ENCODE peak calls at places on chromosomes 16 and 17, in nine cellular contexts. D is breast epithelium; V is foreskin keratinocyte; R is cardiac muscle cell; Q is aorta; T is CD8-positive, alpha-beta memory T cell; P is hepatocyte; I is effector memory CD4-positive, alpha-beta T cell; C is CD4-positive, CD25-positive, alpha-beta regulatory T cell. Y is an unnamed sample. For H3K4me1, the result is how much of the 10 kb centered on the place peaks cover.

GRCh38 chr17:9902116-9902515 is 3.0 kb downstream of the RCVRN start:
- DNase-seq in D (no peak), V (no peak), R (no peak), Q (no peak), T (no peak), P (no peak), I (no peak), C (no peak), Y (no peak)

GRCh38 chr17:4877089-4877488 is 22.2 kb upstream of the C17orf107 start:
- DNase-seq in D (no peak), V (no peak), R (no peak), Q (no peak), T (no peak), P (no peak), I (no peak), C (no peak), Y (no peak)

GRCh38 chr17:14214271-14214670 is 22.4 kb downstream of the CDRT15 start:
- DNase-seq in D (no peak), V (no peak), R (no peak), Q (no peak), T (no peak), P (no peak), I (no peak), C (no peak), Y (no peak)

GRCh38 chr16:6725634-6726331 is 606.9 kb upstream of the RBFOX1 start:
- DNase-seq in D (no peak), V (no peak), R (peak), Q (no peak), T (no peak), P (peak), I (no peak), C (no peak), Y (no peak)

GRCh38 chr16:88924834-88925539 is 52.0 kb downstream of the CBFA2T3 start:
- DNase-seq in D (no peak), V (peak), R (peak), Q (no peak), T (no peak), P (peak), I (no peak), C (no peak), Y (peak)

GRCh38 chr17:80430446-80431245 is 15.7 kb downstream of the ENDOV start:
- DNase-seq in D (no peak), V (no peak), R (no peak), Q (peak), T (no peak), P (no peak), I (no peak), C (no peak), Y (no peak)

GRCh38 chr17:6823011-6823442 is 8.5 kb downstream of the TEKT1 start:
- DNase-seq in D (no peak), V (peak), R (no peak), Q (no peak), T (no peak), P (peak), I (no peak), C (no peak), Y (no peak)

GRCh38 chr17:83094291-83094690 is 14.9 kb downstream of the METRNL start:
- DNase-seq in D (no peak), V (no peak), R (no peak), Q (no peak), T (no peak), P (no peak), I (no peak), C (no peak), Y (no peak)

GRCh38 chr17:72756256-72756655 is 336.2 kb downstream of the SLC39A11 start:
- DNase-seq in D (no peak), V (no peak), R (no peak), Q (no peak), T (no peak), P (no peak), I (no peak), C (no peak), Y (no peak)

GRCh38 chr16:70520612-70521297 is 2.6 kb downstream of the COG4 start:
- DNase-seq in D (no peak), V (no peak), R (no peak), Q (no peak), T (peak), P (no peak), I (no peak), C (peak), Y (no peak)

GRCh38 chr16:53191413-53191812 is 136.6 kb downstream of the CHD9 start:
- DNase-seq in D (no peak), V (no peak), R (no peak), Q (no peak), T (no peak), P (no peak), I (no peak), C (no peak), Y (no peak)

DNA sequence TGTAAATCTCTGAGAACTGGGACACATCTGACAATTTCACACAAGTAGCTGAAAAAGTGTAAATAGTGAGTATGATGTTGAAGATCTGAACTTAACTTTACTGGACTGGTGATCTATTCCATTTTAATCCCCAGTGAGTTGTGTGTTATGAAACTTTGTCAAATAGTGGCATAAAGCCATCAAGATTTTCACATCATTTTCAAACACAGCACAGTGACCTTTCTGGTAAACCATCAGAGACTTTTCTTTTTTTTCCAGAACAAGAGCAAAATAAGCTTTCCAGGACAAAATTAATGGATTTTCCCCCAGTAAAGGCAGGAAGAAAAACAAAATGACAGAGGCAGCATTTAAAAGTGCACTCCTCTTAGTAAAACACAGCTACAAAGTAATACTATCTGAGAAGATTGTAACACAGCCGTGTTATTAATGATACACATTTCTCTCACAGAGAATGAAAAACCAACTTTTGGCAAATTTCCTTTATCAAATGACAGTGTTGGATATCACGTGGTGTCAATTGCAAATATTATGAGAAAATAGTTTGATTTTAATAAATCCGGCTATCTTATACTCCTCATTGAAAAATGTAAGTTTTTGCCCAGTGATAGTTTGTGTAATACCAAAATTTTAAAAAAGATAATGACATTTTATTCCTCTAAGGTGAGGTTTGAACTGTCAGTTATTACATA is 16.8 kb upstream of the COL1A1 start:
- DNase-seq in D (no peak), V (no peak), R (no peak), Q (no peak), T (no peak), P (no peak), I (no peak), C (no peak), Y (no peak)
- H3K4me1 ChIP-seq in D (under half), V (under half), R (under half), Q (under half), T (under half), P (under half), I (under half), C (under half), Y (under half)

DNA sequence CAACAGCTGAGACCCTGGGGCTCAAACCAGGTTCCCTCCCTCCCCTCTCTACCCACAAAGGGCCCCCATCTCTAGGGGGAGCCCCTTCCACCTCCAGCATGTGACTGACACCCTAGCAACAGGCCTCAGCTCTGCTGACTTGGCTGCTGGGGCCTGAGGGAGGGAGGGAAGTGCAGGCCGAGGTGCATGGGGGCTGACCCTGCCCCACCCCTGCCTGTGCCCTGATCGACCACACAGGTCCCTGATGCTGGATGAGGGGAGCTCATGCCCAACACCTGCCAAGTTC is 2.3 kb downstream of the HSF4 start:
- DNase-seq in D (no peak), V (no peak), R (no peak), Q (no peak), T (no peak), P (no peak), I (no peak), C (no peak), Y (no peak)
- H3K4me1 ChIP-seq in D (under half), V (under half), R (under half), Q (under half), T (under half), P (under half), I (half or more), C (half or more), Y (under half)

GRCh38 chr16:29806641-29807425 is 504 bp downstream of the MAZ start:
- DNase-seq in D (no peak), V (no peak), R (peak), Q (no peak), T (no peak), P (peak), I (no peak), C (peak), Y (no peak)

GRCh38 chr16:29804455-29805231 is 1.7 kb upstream of the MAZ start:
- DNase-seq in D (no peak), V (no peak), R (no peak), Q (no peak), T (no peak), P (no peak), I (no peak), C (no peak), Y (no peak)

GRCh38 chr16:29805232-29806095 is 865 bp upstream of the MAZ start:
- DNase-seq in D (peak), V (peak), R (peak), Q (peak), T (peak), P (peak), I (peak), C (peak), Y (peak)

GRCh38 chr16:29807426-29808218 is 1.3 kb downstream of the MAZ start:
- DNase-seq in D (peak), V (no peak), R (peak), Q (peak), T (peak), P (peak), I (peak), C (peak), Y (peak)

GRCh38 chr16:29806096-29806579 is at the start of gene MAZ:
- DNase-seq in D (no peak), V (no peak), R (no peak), Q (no peak), T (no peak), P (peak), I (peak), C (no peak), Y (no peak)
- H3K4me1 ChIP-seq in D (under half), V (under half), R (under half), Q (under half), T (under half), P (under half), I (under half), C (half or more), Y (half or more)

GRCh38 chr17:77320046-77320445 is 179.3 kb downstream of the SEC14L1 start:
- DNase-seq in D (no peak), V (no peak), R (no peak), Q (peak), T (no peak), P (no peak), I (no peak), C (no peak), Y (no peak)

GRCh38 chr17:77318021-77318420 is 177.3 kb downstream of the SEC14L1 start:
- DNase-seq in D (no peak), V (no peak), R (no peak), Q (peak), T (no peak), P (no peak), I (no peak), C (no peak), Y (no peak)

GRCh38 chr17:77318491-77319210 is 177.9 kb downstream of the SEC14L1 start:
- DNase-seq in D (no peak), V (no peak), R (no peak), Q (peak), T (no peak), P (no peak), I (no peak), C (no peak), Y (peak)

GRCh38 chr17:77320501-77321256 is 179.9 kb downstream of the SEC14L1 start:
- DNase-seq in D (peak), V (no peak), R (no peak), Q (peak), T (no peak), P (no peak), I (no peak), C (no peak), Y (no peak)

DNA sequence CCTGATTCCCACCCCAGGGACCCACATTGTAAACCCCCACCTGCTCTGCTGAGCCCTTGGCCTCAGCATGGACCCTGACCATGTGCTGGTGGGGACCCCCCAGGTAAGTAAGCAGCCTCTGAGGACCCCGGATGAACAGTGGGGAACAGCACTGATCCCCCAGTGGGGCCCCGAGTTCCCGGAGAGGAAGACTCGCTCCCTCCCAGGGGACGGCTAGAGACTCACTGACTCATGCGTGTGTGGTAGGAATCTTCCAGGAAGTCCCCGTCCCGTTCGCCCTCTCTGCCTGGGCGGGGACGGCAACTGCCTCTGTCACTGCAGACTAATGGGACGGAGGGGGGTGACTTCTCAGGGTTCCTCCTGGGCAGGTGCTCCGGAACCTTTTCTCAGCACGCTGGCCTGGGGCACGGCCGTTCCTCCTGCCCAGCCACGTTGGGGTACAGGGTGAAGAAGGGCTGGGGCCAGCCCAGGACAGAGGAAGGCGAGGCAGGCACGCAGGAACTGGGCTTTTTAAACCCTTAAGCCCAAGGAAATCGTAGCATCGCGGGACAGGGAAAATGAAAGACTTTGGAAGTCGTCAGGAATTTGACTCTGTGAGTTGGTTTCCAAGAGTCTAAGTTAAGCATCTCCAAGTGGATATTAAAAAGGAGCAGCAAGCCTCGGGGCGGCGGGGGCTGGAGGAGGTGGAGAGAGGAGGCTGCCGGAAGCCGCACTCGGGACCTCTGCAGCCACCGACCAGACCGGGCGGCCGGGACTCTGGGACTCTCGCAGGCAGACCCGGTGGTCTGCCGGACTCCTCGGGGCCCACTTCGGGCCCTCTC is 178.7 kb downstream of the SEC14L1 start:
- DNase-seq in D (peak), V (peak), R (no peak), Q (peak), T (peak), P (peak), I (peak), C (peak), Y (peak)
- H3K4me1 ChIP-seq in D (under half), V (under half), R (under half), Q (under half), T (under half), P (half or more), I (under half), C (under half), Y (under half)